ENCODE peak calls at places on chromosomes 4 and X, in seven cellular contexts. S is IMR-90; R is pancreas; V is uterus; L is AG10803; T is CD4-positive, alpha-beta T cell; Y is nephron progenitor cell. N is an unnamed sample.

GRCh38 chr4:68162196-68162595 is 32.5 kb upstream of the TMPRSS11F start:
- DNase-seq in S (no peak), R (no peak), V (no peak), L (no peak), T (no peak), Y (no peak), N (no peak)

GRCh38 chr4:19034089-19034488 is 1012.5 kb upstream of the LCORL start:
- DNase-seq in S (no peak), R (no peak), V (no peak), L (no peak), T (no peak), Y (no peak), N (no peak)

GRCh38 chr4:41524446-41524845 is 13.5 kb upstream of the LIMCH1 start:
- DNase-seq in S (no peak), R (no peak), V (no peak), L (no peak), T (no peak), Y (no peak), N (no peak)

GRCh38 chr4:23225024-23225423 is 532.3 kb downstream of the GBA3 start:
- DNase-seq in S (no peak), R (no peak), V (no peak), L (no peak), T (no peak), Y (no peak), N (no peak)

GRCh38 chrX:16212436-16212835 is 45.2 kb downstream of the MAGEB17 start:
- DNase-seq in S (peak), R (peak), V (no peak), L (no peak), T (no peak), Y (no peak), N (peak)

GRCh38 chr4:80393246-80393969 is 57.9 kb downstream of the CFAP299 start:
- DNase-seq in S (peak), R (no peak), V (no peak), L (peak), T (no peak), Y (no peak), N (peak)

GRCh38 chr4:82968972-82969371 is 41.7 kb downstream of the LIN54 start:
- DNase-seq in S (no peak), R (no peak), V (no peak), L (no peak), T (no peak), Y (no peak), N (no peak)

GRCh38 chr4:5003918-5004317 is 15.3 kb downstream of the CYTL1 start:
- DNase-seq in S (no peak), R (no peak), V (no peak), L (no peak), T (no peak), Y (no peak), N (no peak)

GRCh38 chrX:84186603-84187358 is 1.2 kb downstream of the RPS6KA6 start:
- DNase-seq in S (peak), R (no peak), V (no peak), L (no peak), T (no peak), Y (peak), N (no peak)

GRCh38 chrX:153939573-153939972 is 4.7 kb upstream of the NAA10 start:
- DNase-seq in S (no peak), R (no peak), V (no peak), L (no peak), T (no peak), Y (no peak), N (no peak)

GRCh38 chr4:125317526-125317880 is 2.7 kb downstream of the FAT4 start:
- DNase-seq in S (peak), R (no peak), V (peak), L (peak), T (no peak), Y (peak), N (no peak)

GRCh38 chr4:100240008-100240407 is 49.7 kb upstream of the DDIT4L start:
- DNase-seq in S (no peak), R (no peak), V (no peak), L (peak), T (no peak), Y (no peak), N (no peak)

GRCh38 chr4:103091601-103092223 is 7.9 kb downstream of the BDH2 start:
- DNase-seq in S (peak), R (no peak), V (peak), L (peak), T (peak), Y (peak), N (peak)

GRCh38 chrX:129347291-129347690 is 176.0 kb downstream of the SMARCA1 start:
- DNase-seq in S (no peak), R (no peak), V (no peak), L (no peak), T (no peak), Y (no peak), N (no peak)

GRCh38 chrX:139204903-139205667 is 325.5 kb upstream of the F9 start:
- DNase-seq in S (no peak), R (peak), V (peak), L (peak), T (no peak), Y (peak), N (no peak)

GRCh38 chr4:159101983-159102622 is 776 bp upstream of the RAPGEF2 start:
- DNase-seq in S (no peak), R (no peak), V (no peak), L (no peak), T (no peak), Y (no peak), N (no peak)

GRCh38 chrX:2875798-2876399 is 47.2 kb downstream of the GYG2 start:
- DNase-seq in S (no peak), R (no peak), V (no peak), L (no peak), T (no peak), Y (no peak), N (no peak)

GRCh38 chr4:164945146-164945545 is 32.3 kb downstream of the TRIM61 start:
- DNase-seq in S (no peak), R (no peak), V (no peak), L (no peak), T (no peak), Y (no peak), N (no peak)

GRCh38 chr4:2823671-2824328 is 19.8 kb upstream of the ADD1 start:
- DNase-seq in S (no peak), R (no peak), V (no peak), L (no peak), T (no peak), Y (no peak), N (no peak)

GRCh38 chrX:69137911-69138310 is 27.3 kb downstream of the PJA1 start:
- DNase-seq in S (no peak), R (no peak), V (no peak), L (no peak), T (no peak), Y (peak), N (no peak)

GRCh38 chr4:37981425-37981824 is 21.2 kb downstream of the PTTG2 start:
- DNase-seq in S (no peak), R (no peak), V (no peak), L (no peak), T (no peak), Y (no peak), N (no peak)

GRCh38 chrX:9940397-9940796 is 26.8 kb upstream of the CLDN34 start:
- DNase-seq in S (peak), R (no peak), V (no peak), L (peak), T (no peak), Y (no peak), N (peak)

GRCh38 chr4:168867128-168867527 is 142.9 kb downstream of the CBR4 start:
- DNase-seq in S (no peak), R (no peak), V (no peak), L (no peak), T (no peak), Y (no peak), N (no peak)

GRCh38 chrX:10602646-10603045 is 17.7 kb downstream of the MID1 start:
- DNase-seq in S (no peak), R (no peak), V (no peak), L (no peak), T (no peak), Y (no peak), N (no peak)

GRCh38 chr4:8046925-8047541 is 107.4 kb upstream of the AFAP1 start:
- DNase-seq in S (no peak), R (no peak), V (no peak), L (no peak), T (no peak), Y (no peak), N (no peak)

GRCh38 chr4:118034061-118034785 is at the start of gene NDST3:
- DNase-seq in S (peak), R (peak), V (peak), L (peak), T (no peak), Y (peak), N (peak)

GRCh38 chr4:1721666-1722550 is 587 bp downstream of the TACC3 start:
- DNase-seq in S (no peak), R (peak), V (no peak), L (no peak), T (no peak), Y (no peak), N (no peak)

GRCh38 chrX:33607042-33607595 is 395.8 kb upstream of the DMD start:
- DNase-seq in S (no peak), R (no peak), V (no peak), L (no peak), T (no peak), Y (no peak), N (no peak)

GRCh38 chrX:48999030-48999429 is 3.0 kb downstream of the GRIPAP1 start:
- DNase-seq in S (no peak), R (no peak), V (no peak), L (no peak), T (no peak), Y (no peak), N (no peak)

GRCh38 chr4:6044276-6044675 is 26.0 kb upstream of the C4orf50 start:
- DNase-seq in S (no peak), R (no peak), V (no peak), L (no peak), T (no peak), Y (no peak), N (no peak)

GRCh38 chr4:36111180-36111579 is 133.1 kb downstream of the ARAP2 start:
- DNase-seq in S (peak), R (no peak), V (no peak), L (no peak), T (no peak), Y (no peak), N (no peak)

GRCh38 chr4:12615822-12616221 is 868.3 kb downstream of the RAB28 start:
- DNase-seq in S (no peak), R (no peak), V (no peak), L (no peak), T (no peak), Y (no peak), N (no peak)

GRCh38 chrX:51641421-51642021 is 22.8 kb upstream of the CENPVL3 start:
- DNase-seq in S (peak), R (no peak), V (no peak), L (peak), T (no peak), Y (peak), N (peak)

GRCh38 chrX:125782184-125782583 is 383.9 kb downstream of the DCAF12L2 start:
- DNase-seq in S (no peak), R (no peak), V (no peak), L (no peak), T (no peak), Y (no peak), N (no peak)

GRCh38 chrX:109485470-109486340 is 3.8 kb upstream of the GUCY2F start:
- DNase-seq in S (peak), R (peak), V (peak), L (peak), T (peak), Y (peak), N (peak)

DNA sequence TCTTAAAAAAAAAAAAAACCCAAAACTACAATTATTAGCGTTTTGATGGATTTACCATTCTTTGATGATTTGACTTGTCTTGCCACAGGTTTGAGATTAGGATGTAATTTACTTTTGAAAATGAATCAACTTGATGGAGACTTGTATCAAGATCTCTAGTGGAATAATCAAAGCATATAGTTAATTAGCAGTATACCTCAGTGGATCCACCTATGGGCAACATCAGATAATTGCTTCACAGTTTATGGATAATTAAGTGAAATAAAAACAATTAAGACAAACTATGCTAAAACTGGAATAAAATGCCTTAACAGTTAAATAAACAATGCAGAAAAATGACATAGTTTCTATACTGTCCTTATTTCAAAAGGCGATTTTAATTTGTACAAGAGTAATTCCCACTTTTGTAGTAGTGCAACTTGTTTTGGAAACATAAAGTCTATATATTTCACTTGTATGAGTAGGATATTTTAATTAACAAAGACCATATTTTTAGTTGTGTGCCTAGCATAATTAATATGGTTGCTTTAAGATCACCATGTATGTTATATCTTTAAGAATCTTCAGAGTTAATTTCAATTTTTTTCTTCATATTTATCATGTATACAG is 4.2 kb downstream of the CPEB2 start:
- DNase-seq in S (peak), R (no peak), V (no peak), L (peak), T (no peak), Y (no peak), N (peak)
- TF ChIP-seq CTCF in S (peak), R (no peak), V (no peak), L (peak), T (peak), Y (no peak), N (peak)

GRCh38 chrX:134375691-134376090 is 84.3 kb upstream of the HPRT1 start:
- DNase-seq in S (no peak), R (no peak), V (no peak), L (no peak), T (no peak), Y (no peak), N (no peak)
- TF ChIP-seq CTCF in S (no peak), R (no peak), V (no peak), L (no peak), T (no peak), Y (no peak), N (no peak)

GRCh38 chrX:95836517-95836916 is 848.1 kb upstream of the DIAPH2 start:
- DNase-seq in S (no peak), R (no peak), V (no peak), L (no peak), T (no peak), Y (no peak), N (no peak)
- TF ChIP-seq CTCF in S (no peak), R (no peak), V (no peak), L (no peak), T (no peak), Y (no peak), N (no peak)

GRCh38 chr4:182085051-182085480 is 158.1 kb upstream of the TENM3 start:
- DNase-seq in S (no peak), R (no peak), V (no peak), L (peak), T (no peak), Y (no peak), N (no peak)

GRCh38 chr4:182091128-182091527 is 152.1 kb upstream of the TENM3 start:
- DNase-seq in S (no peak), R (no peak), V (no peak), L (no peak), T (no peak), Y (peak), N (no peak)

GRCh38 chr4:182093431-182093831 is 149.8 kb upstream of the TENM3 start:
- DNase-seq in S (no peak), R (no peak), V (no peak), L (no peak), T (no peak), Y (no peak), N (no peak)

GRCh38 chr4:182090186-182090585 is 153.0 kb upstream of the TENM3 start:
- DNase-seq in S (no peak), R (no peak), V (no peak), L (no peak), T (no peak), Y (no peak), N (no peak)

DNA sequence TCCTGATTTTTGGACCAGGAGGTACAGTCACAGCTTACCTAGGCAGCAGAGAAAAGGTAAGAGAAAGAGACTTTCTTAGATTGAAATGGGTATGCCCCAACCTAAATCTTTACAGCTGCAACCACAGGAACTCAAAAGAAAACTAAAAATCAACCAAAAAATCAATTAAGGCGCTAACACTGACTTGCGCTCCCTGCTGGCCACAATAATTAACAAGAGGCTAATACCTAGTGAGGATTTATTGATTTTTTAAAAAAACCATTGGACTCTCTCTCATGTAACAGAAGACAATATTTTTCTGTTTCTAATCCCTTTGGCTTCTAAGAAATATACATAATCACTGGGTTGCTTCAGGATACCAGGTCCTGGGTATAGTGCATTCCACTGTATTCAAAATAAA is 153.9 kb upstream of the TENM3 start:
- DNase-seq in S (no peak), R (no peak), V (no peak), L (no peak), T (no peak), Y (peak), N (no peak)
- TF ChIP-seq CTCF in S (no peak), R (no peak), V (no peak), L (peak), T (no peak), Y (peak), N (peak)

GRCh38 chrX:78555401-78555980 is 103.6 kb downstream of the RTL3 start:
- DNase-seq in S (no peak), R (no peak), V (no peak), L (no peak), T (no peak), Y (no peak), N (no peak)
- TF ChIP-seq CTCF in S (peak), R (no peak), V (peak), L (peak), T (peak), Y (no peak), N (peak)

GRCh38 chr4:148749403-148749802 is 307.2 kb upstream of the NR3C2 start:
- DNase-seq in S (no peak), R (no peak), V (no peak), L (no peak), T (no peak), Y (no peak), N (no peak)
- TF ChIP-seq CTCF in S (no peak), R (no peak), V (no peak), L (no peak), T (no peak), Y (no peak), N (no peak)

GRCh38 chrX:119694601-119695534 is 1.9 kb upstream of the SEPTIN6 start:
- DNase-seq in S (no peak), R (no peak), V (no peak), L (no peak), T (no peak), Y (no peak), N (no peak)

GRCh38 chrX:119693032-119693995 is at the start of gene SEPTIN6:
- DNase-seq in S (peak), R (peak), V (peak), L (peak), T (peak), Y (peak), N (peak)

GRCh38 chrX:119693996-119694451 is 1.1 kb upstream of the SEPTIN6 start:
- DNase-seq in S (no peak), R (peak), V (no peak), L (no peak), T (no peak), Y (peak), N (no peak)

GRCh38 chrX:119690921-119691716 is 1.8 kb downstream of the SEPTIN6 start:
- DNase-seq in S (peak), R (no peak), V (no peak), L (peak), T (peak), Y (peak), N (peak)

DNA sequence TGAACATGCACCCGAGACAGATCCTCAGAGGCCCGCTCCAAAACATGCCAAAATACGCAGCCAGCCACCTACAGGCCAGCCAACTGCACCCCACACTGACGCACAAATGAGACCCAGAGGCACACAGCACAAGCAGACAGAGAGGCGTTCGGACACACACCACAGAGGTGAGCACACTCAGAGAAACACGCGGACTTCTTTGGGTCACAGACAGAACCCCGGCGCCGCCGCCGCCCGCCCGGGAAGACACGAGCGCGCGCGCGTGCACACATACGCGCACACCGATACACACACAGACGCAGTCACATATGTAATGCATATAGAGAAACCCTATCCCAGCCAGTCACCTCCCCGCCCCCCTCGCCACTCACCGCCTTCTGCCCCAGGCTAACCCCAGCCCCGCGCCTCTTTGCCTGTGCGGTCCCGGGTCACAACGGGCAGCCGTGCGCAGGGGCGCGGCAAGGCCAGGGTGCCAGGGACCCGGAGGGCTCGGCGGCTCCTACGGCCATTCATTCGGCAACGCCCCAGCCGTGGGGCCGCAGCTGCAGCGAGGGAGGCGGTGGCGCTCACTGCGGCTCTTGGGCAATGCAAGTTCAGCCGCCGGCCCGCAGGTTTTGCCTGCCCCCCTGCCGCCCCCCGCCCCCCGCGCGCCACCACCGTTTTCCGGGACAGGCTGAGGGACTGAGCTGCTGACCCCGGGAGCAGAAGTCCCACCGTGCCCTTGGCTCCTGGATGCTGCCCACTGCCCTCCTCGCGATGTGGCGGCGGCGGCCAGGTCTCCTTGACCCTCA is 532 bp downstream of the SEPTIN6 start:
- DNase-seq in S (peak), R (peak), V (no peak), L (peak), T (peak), Y (peak), N (peak)
- TF ChIP-seq CTCF in S (no peak), R (no peak), V (no peak), L (peak), T (peak), Y (no peak), N (no peak)

DNA sequence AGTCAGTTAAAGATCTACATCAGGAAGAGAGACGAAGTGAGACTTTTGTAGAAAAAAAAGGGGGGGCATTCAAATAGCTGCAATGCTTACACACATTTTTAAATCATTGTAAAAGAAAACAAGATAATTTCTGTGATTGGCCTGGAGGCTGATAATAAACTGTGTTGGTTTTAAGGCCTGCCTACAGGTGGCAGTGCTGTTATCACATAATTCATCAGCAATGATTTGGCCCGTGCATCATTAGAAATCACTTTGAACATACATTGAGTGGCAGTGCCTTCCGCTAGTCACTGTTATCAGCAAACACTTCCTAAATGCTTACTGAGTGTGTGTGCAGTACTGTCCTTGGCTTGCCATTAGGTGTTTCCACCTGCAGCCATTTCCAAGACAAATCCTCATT is 831.9 kb downstream of the TRIML1 start:
- DNase-seq in S (peak), R (no peak), V (no peak), L (peak), T (no peak), Y (no peak), N (peak)
- TF ChIP-seq CTCF in S (peak), R (no peak), V (no peak), L (peak), T (no peak), Y (no peak), N (peak)